ENCODE peak calls at places on chromosomes 1 and 21, in five cellular contexts. Z is pancreas, T is uterus, B is OCI-LY7, D is T-helper 17 cell. A is an unnamed sample. For H3K9me3, the result is how much of the 10 kb centered on the place peaks cover.

GRCh38 chr1:240337795-240338194 is 246.1 kb downstream of the FMN2 start:
- DNase-seq in Z (no peak), T (no peak), B (no peak), D (no peak), A (no peak)

GRCh38 chr1:172671591-172671990 is 12.7 kb downstream of the FASLG start:
- DNase-seq in Z (no peak), T (no peak), B (no peak), D (no peak), A (peak)

GRCh38 chr1:44604167-44604955 is 69.9 kb downstream of the TMEM53 start:
- DNase-seq in Z (peak), T (no peak), B (no peak), D (no peak), A (no peak)

GRCh38 chr21:46581780-46582307 is 23.0 kb downstream of the S100B start:
- DNase-seq in Z (no peak), T (no peak), B (no peak), D (no peak), A (no peak)

GRCh38 chr1:26290416-26291261 is 10.8 kb downstream of the SH3BGRL3 start:
- DNase-seq in Z (no peak), T (no peak), B (peak), D (no peak), A (no peak)

GRCh38 chr1:61120307-61120840 is 38.0 kb downstream of the NFIA start:
- DNase-seq in Z (no peak), T (no peak), B (no peak), D (no peak), A (no peak)

GRCh38 chr1:215970406-215970805 is 403.3 kb downstream of the KCTD3 start:
- DNase-seq in Z (no peak), T (no peak), B (no peak), D (no peak), A (no peak)

GRCh38 chr1:54392401-54392800 is 13.8 kb downstream of the SSBP3 start:
- DNase-seq in Z (no peak), T (no peak), B (no peak), D (no peak), A (no peak)

GRCh38 chr1:97270508-97271307 is 549.1 kb downstream of the PTBP2 start:
- DNase-seq in Z (no peak), T (no peak), B (no peak), D (no peak), A (no peak)

DNA sequence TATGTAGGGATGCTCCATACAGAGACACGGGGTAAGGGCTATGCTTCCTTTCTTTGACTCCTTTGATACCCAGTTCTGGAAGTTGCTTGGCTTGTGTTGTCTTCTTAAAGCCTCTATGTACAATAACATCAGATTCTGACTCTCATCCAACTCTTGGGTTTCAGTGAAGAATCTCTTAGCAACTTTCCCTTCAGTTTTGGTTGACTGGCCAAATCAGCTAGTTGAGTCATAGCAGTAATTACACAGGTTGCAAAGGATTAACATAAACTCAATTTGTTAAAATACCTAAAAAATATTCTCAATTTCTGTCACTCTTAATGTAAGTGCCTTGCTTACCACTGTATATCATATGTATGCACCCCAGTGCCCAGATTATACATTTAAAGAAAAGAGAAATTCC is 9.2 kb downstream of the CD1E start:
- DNase-seq in Z (no peak), T (no peak), B (no peak), D (no peak), A (no peak)
- H3K9me3 ChIP-seq in Z (under half), T (under half), B (under half), D (under half), A (under half)

GRCh38 chr1:5650283-5651026 is 341.8 kb downstream of the NPHP4 start:
- DNase-seq in Z (no peak), T (no peak), B (no peak), D (no peak), A (no peak)

GRCh38 chr1:5651496-5651895 is 340.7 kb downstream of the NPHP4 start:
- DNase-seq in Z (no peak), T (no peak), B (no peak), D (no peak), A (no peak)

GRCh38 chr1:5649795-5650194 is 342.4 kb downstream of the NPHP4 start:
- DNase-seq in Z (no peak), T (no peak), B (no peak), D (no peak), A (no peak)

GRCh38 chr1:5651027-5651410 is 341.2 kb downstream of the NPHP4 start:
- DNase-seq in Z (no peak), T (no peak), B (no peak), D (no peak), A (no peak)

DNA sequence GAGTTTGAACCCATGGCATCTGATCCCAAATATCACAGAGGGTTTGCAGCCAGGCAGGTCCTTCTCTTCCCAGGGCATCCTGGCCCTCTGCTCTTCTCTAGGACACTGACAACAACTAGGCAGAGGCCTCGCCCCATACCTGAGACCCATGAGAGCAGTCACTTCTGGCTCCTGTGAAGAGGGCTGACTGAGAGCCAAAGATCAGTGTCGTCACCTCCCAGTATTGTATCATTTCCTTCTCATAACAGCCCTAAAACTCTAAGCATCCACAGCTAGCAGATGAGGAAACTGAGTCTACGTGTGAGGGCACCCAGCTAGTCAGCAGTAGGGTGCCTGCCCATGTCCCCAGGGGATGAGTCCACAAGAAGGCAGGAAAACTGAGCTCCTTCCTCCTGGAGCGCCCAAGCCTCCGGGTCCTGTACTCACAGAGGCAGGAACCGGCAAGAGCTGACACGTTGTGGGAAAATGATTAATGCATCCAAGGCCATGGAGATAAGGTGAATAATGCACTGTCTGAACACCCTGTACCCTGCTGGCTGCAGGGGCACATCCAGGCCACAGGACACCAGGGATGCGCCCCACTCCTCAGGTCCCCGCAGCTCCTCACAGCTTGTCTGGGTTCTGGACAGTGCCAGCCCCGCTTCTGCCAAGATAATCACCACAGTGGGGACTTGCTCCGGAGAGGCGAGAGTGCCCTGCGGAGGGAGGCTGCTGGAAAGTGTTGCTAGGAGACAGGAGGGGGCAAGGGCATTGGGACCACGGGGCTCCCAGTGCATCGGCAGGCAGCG is 340.1 kb downstream of the NPHP4 start:
- DNase-seq in Z (no peak), T (no peak), B (no peak), D (no peak), A (no peak)
- H3K9me3 ChIP-seq in Z (under half), T (under half), B (under half), D (under half), A (under half)

GRCh38 chr21:24976238-24976637 is 631.0 kb downstream of the MRPL39 start:
- DNase-seq in Z (no peak), T (no peak), B (no peak), D (no peak), A (no peak)
- H3K9me3 ChIP-seq in Z (under half), T (under half), B (under half), D (under half), A (under half)

GRCh38 chr1:248102847-248103246 is 7.9 kb downstream of the OR2L13 start:
- DNase-seq in Z (no peak), T (no peak), B (no peak), D (no peak), A (no peak)
- H3K9me3 ChIP-seq in Z (under half), T (under half), B (under half), D (under half), A (under half)

GRCh38 chr1:152228831-152229230 is 4.8 kb upstream of the HRNR start:
- DNase-seq in Z (no peak), T (no peak), B (no peak), D (no peak), A (no peak)
- H3K9me3 ChIP-seq in Z (under half), T (under half), B (under half), D (under half), A (under half)

DNA sequence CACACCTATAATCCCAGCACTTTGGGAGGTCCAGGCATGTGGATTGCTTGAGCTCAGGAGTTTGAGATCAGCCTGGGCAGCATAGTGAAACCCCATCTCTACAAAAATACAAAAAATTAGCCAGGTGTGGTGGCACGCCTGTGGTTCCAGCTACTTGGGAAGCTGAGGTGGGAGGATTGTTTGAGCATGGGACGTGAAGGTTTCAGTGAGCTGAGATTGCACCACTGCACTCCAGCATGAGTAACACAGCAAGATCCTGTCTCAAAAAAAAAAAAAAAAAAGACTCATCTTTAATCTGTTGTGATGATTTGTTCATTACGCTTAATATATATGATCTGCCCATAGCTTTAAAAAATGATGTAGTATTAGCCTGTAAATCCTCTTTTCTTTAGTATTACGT is 44.0 kb downstream of the OR10J1 start:
- DNase-seq in Z (no peak), T (no peak), B (no peak), D (no peak), A (no peak)
- H3K9me3 ChIP-seq in Z (under half), T (under half), B (under half), D (under half), A (under half)

A was measured in Caco-2.